ENCODE peak calls at places on chromosomes 6 and 20, in seven cellular contexts. L is lower lobe of right lung, Y is lung, M is colonic mucosa, B is tibial artery, G is IMR-90, E is caudate nucleus. C is an unnamed sample.

GRCh38 chr6:44327096-44327495 is 13.9 kb upstream of the AARS2 start:
- DNase-seq in L (no peak), Y (no peak), M (no peak), B (no peak), G (no peak), E (no peak), C (no peak)

GRCh38 chr20:45920795-45921617 is 9.1 kb upstream of the PLTP start:
- DNase-seq in L (no peak), Y (no peak), M (no peak), B (no peak), G (no peak), E (no peak), C (no peak)

GRCh38 chr6:160391419-160392116 is 43.4 kb downstream of the SLC22A3 start:
- DNase-seq in L (no peak), Y (no peak), M (peak), B (no peak), G (no peak), E (no peak), C (no peak)

GRCh38 chr6:76418657-76419217 is 346.3 kb upstream of the IMPG1 start:
- DNase-seq in L (no peak), Y (no peak), M (no peak), B (no peak), G (no peak), E (no peak), C (no peak)

GRCh38 chr20:49297605-49298530 is 20.0 kb upstream of the ZNFX1 start:
- DNase-seq in L (peak), Y (peak), M (no peak), B (peak), G (no peak), E (no peak), C (no peak)

GRCh38 chr20:40160151-40160550 is 528.9 kb downstream of the MAFB start:
- DNase-seq in L (peak), Y (peak), M (peak), B (peak), G (peak), E (no peak), C (peak)

GRCh38 chr20:1951436-1952115 is 42.3 kb downstream of the PDYN start:
- DNase-seq in L (no peak), Y (no peak), M (no peak), B (no peak), G (no peak), E (no peak), C (no peak)

GRCh38 chr6:135030532-135031178 is 24.0 kb downstream of the HBS1L start:
- DNase-seq in L (no peak), Y (no peak), M (no peak), B (no peak), G (peak), E (no peak), C (no peak)

GRCh38 chr6:97316982-97317381 is 34.0 kb upstream of the MMS22L start:
- DNase-seq in L (no peak), Y (no peak), M (no peak), B (no peak), G (no peak), E (no peak), C (no peak)

GRCh38 chr20:18913701-18914100 is 100.1 kb downstream of the SCP2D1 start:
- DNase-seq in L (no peak), Y (no peak), M (no peak), B (no peak), G (no peak), E (no peak), C (no peak)

GRCh38 chr20:16676895-16677294 is 52.9 kb upstream of the SNRPB2 start:
- DNase-seq in L (no peak), Y (no peak), M (no peak), B (no peak), G (no peak), E (no peak), C (no peak)

GRCh38 chr20:45975686-45976085 is 3.7 kb upstream of the ZNF335 start:
- DNase-seq in L (no peak), Y (no peak), M (no peak), B (no peak), G (no peak), E (no peak), C (no peak)

GRCh38 chr20:59159822-59160740 is 3.5 kb upstream of the ZNF831 start:
- DNase-seq in L (no peak), Y (no peak), M (peak), B (no peak), G (no peak), E (no peak), C (no peak)

GRCh38 chr6:151502499-151502898 is 8.7 kb downstream of the CCDC170 start:
- DNase-seq in L (no peak), Y (no peak), M (no peak), B (no peak), G (peak), E (no peak), C (peak)

GRCh38 chr6:44216677-44217331 is at the start of gene MYMX:
- DNase-seq in L (no peak), Y (no peak), M (no peak), B (peak), G (no peak), E (no peak), C (no peak)

GRCh38 chr6:131727868-131728267 is 17.1 kb upstream of the CTAGE9 start:
- DNase-seq in L (no peak), Y (no peak), M (no peak), B (no peak), G (no peak), E (no peak), C (no peak)

GRCh38 chr6:18498408-18498807 is 111.3 kb downstream of the RNF144B start:
- DNase-seq in L (no peak), Y (no peak), M (no peak), B (no peak), G (no peak), E (no peak), C (no peak)

GRCh38 chr6:70547313-70547712 is 19.4 kb upstream of the SDHAF4 start:
- DNase-seq in L (no peak), Y (no peak), M (no peak), B (no peak), G (peak), E (no peak), C (peak)

GRCh38 chr6:39079726-39080125 is 31.1 kb downstream of the GLP1R start:
- DNase-seq in L (no peak), Y (no peak), M (no peak), B (no peak), G (no peak), E (no peak), C (no peak)

GRCh38 chr20:2130668-2131067 is 29.0 kb downstream of the STK35 start:
- DNase-seq in L (no peak), Y (no peak), M (no peak), B (no peak), G (no peak), E (no peak), C (no peak)

GRCh38 chr6:82467338-82467737 is 103.7 kb downstream of the TPBG start:
- DNase-seq in L (no peak), Y (no peak), M (no peak), B (no peak), G (no peak), E (no peak), C (no peak)

GRCh38 chr20:50385733-50386640 is 124.2 kb upstream of the PTPN1 start:
- DNase-seq in L (no peak), Y (no peak), M (no peak), B (no peak), G (peak), E (no peak), C (no peak)

GRCh38 chr6:15551798-15552197 is 111.0 kb downstream of the DTNBP1 start:
- DNase-seq in L (no peak), Y (no peak), M (no peak), B (no peak), G (peak), E (no peak), C (peak)

GRCh38 chr6:26122402-26122792 is 35.2 kb downstream of the HFE start:
- DNase-seq in L (no peak), Y (no peak), M (peak), B (no peak), G (no peak), E (no peak), C (no peak)

GRCh38 chr20:11687546-11688292 is 230.0 kb upstream of the BTBD3 start:
- DNase-seq in L (no peak), Y (no peak), M (no peak), B (no peak), G (no peak), E (no peak), C (no peak)

GRCh38 chr6:109370792-109371191 is 11.5 kb downstream of the CD164 start:
- DNase-seq in L (no peak), Y (no peak), M (no peak), B (no peak), G (no peak), E (no peak), C (no peak)

GRCh38 chr6:4607026-4607704 is 169.0 kb upstream of the CDYL start:
- DNase-seq in L (no peak), Y (no peak), M (peak), B (no peak), G (peak), E (peak), C (peak)

GRCh38 chr6:4606681-4607025 is 169.6 kb upstream of the CDYL start:
- DNase-seq in L (no peak), Y (no peak), M (no peak), B (no peak), G (no peak), E (no peak), C (no peak)

GRCh38 chr6:4608361-4609115 is 167.7 kb upstream of the CDYL start:
- DNase-seq in L (no peak), Y (no peak), M (no peak), B (no peak), G (no peak), E (peak), C (peak)

GRCh38 chr6:4606016-4606415 is 170.2 kb upstream of the CDYL start:
- DNase-seq in L (no peak), Y (no peak), M (no peak), B (no peak), G (no peak), E (no peak), C (no peak)

GRCh38 chr6:4607793-4608192 is 168.4 kb upstream of the CDYL start:
- DNase-seq in L (no peak), Y (no peak), M (no peak), B (no peak), G (no peak), E (no peak), C (no peak)
- H3K27ac ChIP-seq in L (no peak), Y (no peak), M (no peak), B (peak), G (no peak), E (peak), C (peak)

DNA sequence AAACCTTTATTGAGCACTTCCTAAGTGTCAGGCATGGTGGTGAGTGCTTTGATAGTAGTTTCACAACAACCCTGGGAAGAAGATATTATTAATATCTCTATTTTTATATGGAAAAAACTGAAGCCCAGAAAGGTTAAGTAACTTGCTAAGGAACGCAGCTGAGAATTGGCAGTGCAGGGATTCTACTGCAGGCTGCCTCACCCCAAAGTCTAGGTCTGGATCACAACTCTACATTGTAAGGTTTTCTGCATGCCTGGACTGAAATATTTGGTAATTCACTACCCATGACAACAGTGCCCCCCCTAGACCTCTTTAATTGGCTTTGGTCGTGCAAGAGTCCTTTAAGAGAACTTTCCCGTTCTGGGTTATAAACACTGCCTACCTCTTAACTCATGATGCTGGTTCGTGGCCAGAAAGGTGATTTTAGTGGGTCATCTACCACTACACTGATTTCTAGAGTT is 67.1 kb upstream of the KCNQ5 start:
- DNase-seq in L (no peak), Y (no peak), M (no peak), B (no peak), G (peak), E (no peak), C (no peak)
- H3K27ac ChIP-seq in L (no peak), Y (no peak), M (no peak), B (no peak), G (peak), E (no peak), C (no peak)

GRCh38 chr6:16555550-16555949 is 205.7 kb downstream of the ATXN1 start:
- DNase-seq in L (no peak), Y (no peak), M (no peak), B (no peak), G (no peak), E (no peak), C (no peak)
- H3K27ac ChIP-seq in L (no peak), Y (no peak), M (no peak), B (no peak), G (no peak), E (peak), C (no peak)

GRCh38 chr6:148225871-148226270 is 116.8 kb upstream of the SASH1 start:
- DNase-seq in L (no peak), Y (no peak), M (no peak), B (no peak), G (no peak), E (no peak), C (no peak)
- H3K27ac ChIP-seq in L (no peak), Y (no peak), M (no peak), B (no peak), G (no peak), E (peak), C (no peak)

GRCh38 chr20:43535370-43536004 is 23.3 kb upstream of the SGK2 start:
- DNase-seq in L (no peak), Y (no peak), M (no peak), B (no peak), G (no peak), E (no peak), C (no peak)
- H3K27ac ChIP-seq in L (no peak), Y (no peak), M (no peak), B (no peak), G (no peak), E (no peak), C (no peak)